ENCODE peak calls at places on chromosome 12, in five cellular contexts. J is lower leg skin, F is breast epithelium, S is SK-N-SH, I is fibroblast of pulmonary artery. Q is an unnamed sample.
A peak's percentile ranks its signal among the peaks of the same experiment; 100 is the strongest.

GRCh38 chr12:27525373-27525772 is 1.4 kb downstream of the PPFIBP1 start:
- DNase-seq in S (no peak), I (peak; percentile 93), J (no peak), F (no peak), Q (no peak)

GRCh38 chr12:39503445-39503844 is 60.5 kb upstream of the KIF21A start:
- DNase-seq in F (no peak), I (peak; percentile 75), J (no peak), S (no peak), Q (no peak)

GRCh38 chr12:22971247-22971646 is 346.3 kb downstream of the ETNK1 start:
- DNase-seq in S (no peak), J (no peak), I (no peak), F (no peak), Q (no peak)

GRCh38 chr12:2152134-2152533 is 99.3 kb downstream of the CACNA1C start:
- DNase-seq in S (no peak), I (no peak), J (no peak), F (no peak), Q (no peak)

GRCh38 chr12:107126688-107127481 is 33.5 kb upstream of the CRY1 start:
- DNase-seq in I (peak; percentile 29), F (no peak), S (peak; percentile 56), J (no peak), Q (no peak)

GRCh38 chr12:116492703-116493324 is 66.4 kb upstream of the MAP1LC3B2 start:
- DNase-seq in J (no peak), F (no peak), S (no peak), I (peak; percentile 78), Q (peak; percentile 44)

GRCh38 chr12:31589896-31590729 is 823 bp downstream of the DENND5B start:
- DNase-seq in J (peak; percentile 94), S (peak; percentile 83), F (no peak), I (peak; percentile 72), Q (no peak)

GRCh38 chr12:7602287-7602686 is 63.4 kb downstream of the APOBEC1 start:
- DNase-seq in F (no peak), S (no peak), I (peak; percentile 0), J (no peak), Q (peak; percentile 8)

GRCh38 chr12:19230299-19230866 is 100.8 kb downstream of the PLEKHA5 start:
- DNase-seq in I (no peak), F (no peak), J (no peak), S (no peak), Q (no peak)

GRCh38 chr12:112537710-112538396 is 119.1 kb downstream of the PTPN11 start:
- DNase-seq in I (peak; percentile 15), J (no peak), S (peak; percentile 48), F (no peak), Q (no peak)

GRCh38 chr12:54259194-54260011 is 20.5 kb downstream of the CBX5 start:
- DNase-seq in F (no peak), I (peak; percentile 89), S (peak; percentile 90), J (no peak), Q (peak; percentile 65)

GRCh38 chr12:114500775-114501473 is 95.0 kb upstream of the TBX5 start:
- DNase-seq in S (no peak), F (no peak), I (no peak), J (no peak), Q (no peak)

GRCh38 chr12:62166525-62166924 is 93.7 kb upstream of the USP15 start:
- DNase-seq in J (no peak), S (no peak), I (no peak), F (no peak), Q (no peak)

GRCh38 chr12:42590324-42590934 is 883 bp upstream of the PRICKLE1 start:
- DNase-seq in J (peak; percentile 88), S (peak; percentile 50), I (no peak), F (no peak), Q (no peak)

GRCh38 chr12:11978985-11979384 is 91.8 kb upstream of the BCL2L14 start:
- DNase-seq in J (no peak), F (no peak), S (no peak), I (no peak), Q (no peak)

GRCh38 chr12:10184261-10184843 is 5.5 kb downstream of the TMEM52B start:
- DNase-seq in J (no peak), S (no peak), I (peak; percentile 56), F (no peak), Q (no peak)

GRCh38 chr12:57429473-57430116 is 1.2 kb downstream of the R3HDM2 start:
- DNase-seq in F (no peak), I (no peak), S (no peak), J (peak; percentile 56), Q (no peak)

GRCh38 chr12:57430117-57430930 is 519 bp downstream of the R3HDM2 start:
- DNase-seq in J (peak; percentile 89), F (no peak), S (no peak), I (peak; percentile 33), Q (no peak)

GRCh38 chr12:57433370-57433769 is 1.2 kb upstream of the INHBC start:
- DNase-seq in I (no peak), J (no peak), F (no peak), S (no peak), Q (no peak)

GRCh38 chr12:57428965-57429364 is 1.9 kb downstream of the R3HDM2 start:
- DNase-seq in I (no peak), J (peak; percentile 59), F (no peak), S (no peak), Q (no peak)

GRCh38 chr12:57430931-57431566 is at the start of gene R3HDM2:
- DNase-seq in J (peak; percentile 99), I (peak; percentile 96), S (peak; percentile 98), F (peak; percentile 95), Q (peak; percentile 71)
- H3K4me3 ChIP-seq in J (peak within 1 kb of the TSS; percentile 45), I (peak within 1 kb of the TSS; percentile 75), S (peak within 1 kb of the TSS; percentile 67), F (peak within 1 kb of the TSS; percentile 72), Q (peak within 1 kb of the TSS; percentile 51)

DNA sequence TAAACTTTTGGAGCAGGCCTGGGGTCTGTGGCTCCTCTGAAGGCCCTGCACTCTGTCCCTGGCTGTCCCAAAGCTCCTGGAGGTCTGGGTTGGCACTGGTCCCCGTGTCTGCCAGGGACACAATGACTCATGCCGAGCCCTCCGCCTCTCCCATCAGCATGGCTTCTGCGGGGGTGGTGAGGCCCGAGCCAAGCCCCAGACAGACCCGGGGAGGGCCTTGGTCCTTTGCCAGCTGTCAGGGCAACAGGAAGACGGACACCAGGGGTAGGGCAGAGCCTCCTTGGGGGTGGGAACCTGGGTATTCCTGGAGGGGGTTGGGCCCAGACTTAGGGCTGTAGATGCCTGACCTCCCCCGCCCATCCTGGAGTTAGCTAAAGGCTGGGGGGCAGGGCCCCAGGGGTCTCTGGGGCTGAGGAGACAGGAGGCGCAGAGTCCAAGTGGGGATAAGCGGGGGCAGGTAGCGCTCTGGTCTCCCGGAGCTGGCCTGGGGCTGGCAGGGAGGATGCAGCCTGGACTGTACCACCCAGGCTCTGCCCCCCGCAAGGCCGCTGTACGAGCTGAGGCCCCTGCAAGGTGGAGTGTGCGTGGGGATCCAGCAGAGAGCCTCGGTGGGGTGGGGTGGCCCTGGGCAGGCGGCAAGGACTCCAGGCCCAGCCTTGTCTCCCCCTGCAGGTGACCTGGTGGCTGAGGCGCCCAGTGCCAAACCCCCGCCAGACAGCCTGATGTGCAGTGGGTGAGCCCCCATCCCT is 16.4 kb upstream of the PUS1 start:
- DNase-seq in J (no peak), F (no peak), S (peak; percentile 98), I (peak; percentile 87), Q (no peak)
- TF ChIP-seq CTCF in J (no peak), F (no peak), S (peak; percentile 22), I (no peak), Q (no peak)

GRCh38 chr12:52231305-52232232 is 1.5 kb upstream of the KRT7 start:
- DNase-seq in F (peak; percentile 59), S (peak; percentile 21), J (peak; percentile 84), I (no peak), Q (no peak)

GRCh38 chr12:52233462-52234141 is 559 bp downstream of the KRT7 start:
- DNase-seq in F (peak; percentile 52), S (peak; percentile 42), I (no peak), J (peak; percentile 82), Q (no peak)

GRCh38 chr12:52232916-52233461 is at the start of gene KRT7:
- DNase-seq in S (peak; percentile 25), I (no peak), F (peak; percentile 86), J (peak; percentile 84), Q (no peak)

GRCh38 chr12:52230364-52231281 is 2.4 kb upstream of the KRT7 start:
- DNase-seq in F (peak; percentile 51), S (peak; percentile 23), I (peak; percentile 85), J (peak; percentile 81), Q (peak; percentile 47)

GRCh38 chr12:52232233-52232915 is 669 bp upstream of the KRT7 start:
- DNase-seq in I (no peak), J (peak; percentile 77), S (peak; percentile 17), F (no peak), Q (no peak)
- H3K4me3 ChIP-seq in I (no peak overlapping the region), J (no peak overlapping the region), S (no peak overlapping the region), F (peak overlapping the region; percentile 78), Q (no peak overlapping the region)

GRCh38 chr12:108561852-108562347 is 496 bp upstream of the ISCU start:
- DNase-seq in F (no peak), J (no peak), I (no peak), S (no peak), Q (no peak)

GRCh38 chr12:108560752-108561719 is at the start of gene SART3:
- DNase-seq in F (peak; percentile 67), J (peak; percentile 94), S (peak; percentile 82), I (peak; percentile 90), Q (peak; percentile 58)

GRCh38 chr12:108562348-108563134 is at the start of gene ISCU:
- DNase-seq in S (peak; percentile 97), J (peak; percentile 99), I (peak; percentile 98), F (peak; percentile 98), Q (peak; percentile 80)

GRCh38 chr12:108560321-108560721 is 652 bp downstream of the SART3 start:
- DNase-seq in F (no peak), J (no peak), I (peak; percentile 75), S (no peak), Q (peak; percentile 50)

GRCh38 chr12:108559748-108560147 is 1.2 kb downstream of the SART3 start:
- DNase-seq in S (no peak), J (no peak), F (no peak), I (no peak), Q (no peak)
- TF ChIP-seq CTCF in S (no peak), J (no peak), F (no peak), I (no peak), Q (peak; percentile 4)

DNA sequence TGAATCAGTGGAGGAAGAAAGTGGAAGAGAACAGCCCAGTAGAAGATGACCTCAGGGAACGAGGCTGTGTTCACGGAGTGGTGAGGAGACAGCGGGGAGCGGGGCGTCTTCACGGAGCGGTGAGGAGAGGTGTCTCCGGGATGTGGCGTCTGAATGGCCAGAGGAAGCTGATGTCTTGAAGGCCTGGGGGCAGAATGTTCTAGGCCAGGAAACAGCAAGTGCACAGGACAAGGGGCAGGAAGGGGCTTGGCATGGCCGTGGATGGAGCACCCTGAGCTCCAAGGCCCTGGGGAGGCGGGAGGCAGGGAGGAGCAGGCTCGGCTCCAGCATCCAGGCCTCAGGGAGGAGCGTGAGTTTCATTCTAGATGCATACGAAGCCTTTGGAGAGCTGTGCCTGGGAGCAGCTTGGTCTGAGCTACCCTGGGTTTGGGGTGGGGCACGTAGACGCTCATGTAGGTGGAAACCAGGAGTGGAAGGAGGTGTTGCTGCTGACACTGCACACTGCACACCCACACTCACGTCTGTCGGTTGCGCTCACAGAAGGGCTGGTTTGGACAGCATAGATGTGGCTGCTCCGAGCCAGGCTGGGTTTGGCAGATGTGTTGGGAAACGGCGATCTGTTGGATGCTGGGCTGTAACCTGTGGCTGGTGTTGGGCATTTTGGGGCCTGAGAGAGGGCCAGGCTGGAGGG is 131.6 kb downstream of the ADGRD1 start:
- DNase-seq in F (no peak), S (no peak), I (no peak), J (peak; percentile 80), Q (no peak)
- H3K4me3 ChIP-seq in F (no peak overlapping the region), S (no peak overlapping the region), I (no peak overlapping the region), J (no peak overlapping the region), Q (no peak overlapping the region)

Q was measured in AG09309.